ENCODE peak calls at places on chromosome 7, in four cellular contexts. One of them, this sample, is unnamed.

GRCh38 chr7:24896031-24896433 is 83.9 kb downstream of the OSBPL3 start:
- DNase-seq in hypothalamus: no peak
- DNase-seq in NCI-H1092: no peak
- DNase-seq in NCI-H446: no peak
- DNase-seq in this sample: no peak

GRCh38 chr7:81676813-81677212 is 93.0 kb downstream of the HGF start:
- DNase-seq in hypothalamus: no peak
- DNase-seq in NCI-H1092: no peak
- DNase-seq in NCI-H446: peak; percentile 97
- DNase-seq in this sample: no peak

GRCh38 chr7:135856356-135857144 is 107.9 kb upstream of the FAM180A start:
- DNase-seq in hypothalamus: no peak
- DNase-seq in NCI-H1092: no peak
- DNase-seq in NCI-H446: no peak
- DNase-seq in this sample: no peak

GRCh38 chr7:5225616-5226290 is 35.7 kb downstream of the WIPI2 start:
- DNase-seq in hypothalamus: no peak
- DNase-seq in NCI-H1092: no peak
- DNase-seq in NCI-H446: no peak
- DNase-seq in this sample: no peak

GRCh38 chr7:102208826-102209225 is 77.8 kb upstream of the SH2B2 start:
- DNase-seq in hypothalamus: peak; percentile 17
- DNase-seq in NCI-H1092: no peak
- DNase-seq in NCI-H446: no peak
- DNase-seq in this sample: no peak

GRCh38 chr7:100897772-100898454 is 2.2 kb upstream of the ACHE start:
- DNase-seq in hypothalamus: no peak
- DNase-seq in NCI-H1092: no peak
- DNase-seq in NCI-H446: no peak
- DNase-seq in this sample: no peak

GRCh38 chr7:149334930-149335329 is 72.9 kb downstream of the ZNF783 start:
- DNase-seq in hypothalamus: no peak
- DNase-seq in NCI-H1092: no peak
- DNase-seq in NCI-H446: no peak
- DNase-seq in this sample: no peak

GRCh38 chr7:129828989-129829676 is 123.6 kb downstream of the UBE2H start:
- DNase-seq in hypothalamus: no peak
- DNase-seq in NCI-H1092: no peak
- DNase-seq in NCI-H446: no peak
- DNase-seq in this sample: peak; percentile 86

GRCh38 chr7:90597879-90598278 is 1.8 kb downstream of the CDK14 start:
- DNase-seq in hypothalamus: no peak
- DNase-seq in NCI-H1092: no peak
- DNase-seq in NCI-H446: no peak
- DNase-seq in this sample: no peak

GRCh38 chr7:137417464-137417863 is 73.9 kb upstream of the PTN start:
- DNase-seq in hypothalamus: no peak
- DNase-seq in NCI-H1092: no peak
- DNase-seq in NCI-H446: no peak
- DNase-seq in this sample: no peak

GRCh38 chr7:140316165-140316661 is 82.1 kb downstream of the SLC37A3 start:
- DNase-seq in hypothalamus: peak; percentile 68
- DNase-seq in NCI-H1092: peak; percentile 20
- DNase-seq in NCI-H446: peak; percentile 73
- DNase-seq in this sample: no peak

GRCh38 chr7:127253289-127254162 is 785 bp upstream of the GRM8 start:
- DNase-seq in hypothalamus: peak; percentile 42
- DNase-seq in NCI-H1092: peak; percentile 79
- DNase-seq in NCI-H446: peak; percentile 45
- DNase-seq in this sample: no peak

GRCh38 chr7:141207661-141208060 is 133.8 kb downstream of the TMEM178B start:
- DNase-seq in hypothalamus: no peak
- DNase-seq in NCI-H1092: no peak
- DNase-seq in NCI-H446: no peak
- DNase-seq in this sample: no peak

GRCh38 chr7:33210958-33211357 is 81.6 kb downstream of the BBS9 start:
- DNase-seq in hypothalamus: no peak
- DNase-seq in NCI-H1092: no peak
- DNase-seq in NCI-H446: no peak
- DNase-seq in this sample: no peak

GRCh38 chr7:92255308-92255707 is 9.5 kb downstream of the ANKIB1 start:
- DNase-seq in hypothalamus: no peak
- DNase-seq in NCI-H1092: no peak
- DNase-seq in NCI-H446: no peak
- DNase-seq in this sample: no peak

GRCh38 chr7:55567495-55568070 is 4.7 kb downstream of the VOPP1 start:
- DNase-seq in hypothalamus: no peak
- DNase-seq in NCI-H1092: peak; percentile 48
- DNase-seq in NCI-H446: peak; percentile 26
- DNase-seq in this sample: no peak

GRCh38 chr7:91089382-91089963 is 174.8 kb upstream of the FZD1 start:
- DNase-seq in hypothalamus: no peak
- DNase-seq in NCI-H1092: peak; percentile 52
- DNase-seq in NCI-H446: peak; percentile 39
- DNase-seq in this sample: peak; percentile 38

GRCh38 chr7:1667566-1668485 is 2.3 kb upstream of the ELFN1 start:
- DNase-seq in hypothalamus: no peak
- DNase-seq in NCI-H1092: no peak
- DNase-seq in NCI-H446: no peak
- DNase-seq in this sample: no peak

GRCh38 chr7:149736478-149737360 is 36.7 kb downstream of the ZNF467 start:
- DNase-seq in hypothalamus: no peak
- DNase-seq in NCI-H1092: no peak
- DNase-seq in NCI-H446: peak; percentile 7
- DNase-seq in this sample: no peak

GRCh38 chr7:81150951-81151361 is 232.1 kb upstream of the SEMA3C start:
- DNase-seq in hypothalamus: no peak
- DNase-seq in NCI-H1092: no peak
- DNase-seq in NCI-H446: peak; percentile 58
- DNase-seq in this sample: no peak

GRCh38 chr7:68371985-68372384 is 1226.3 kb upstream of the AUTS2 start:
- DNase-seq in hypothalamus: no peak
- DNase-seq in NCI-H1092: no peak
- DNase-seq in NCI-H446: no peak
- DNase-seq in this sample: no peak

GRCh38 chr7:121505021-121505420 is 108.9 kb upstream of the FAM3C start:
- DNase-seq in hypothalamus: no peak
- DNase-seq in NCI-H1092: no peak
- DNase-seq in NCI-H446: no peak
- DNase-seq in this sample: no peak

GRCh38 chr7:7816816-7817536 is 98.6 kb upstream of the RPA3 start:
- DNase-seq in hypothalamus: no peak
- DNase-seq in NCI-H1092: no peak
- DNase-seq in NCI-H446: no peak
- DNase-seq in this sample: no peak

GRCh38 chr7:134420509-134421125 is 38.3 kb downstream of the AKR1B1 start:
- DNase-seq in hypothalamus: peak; percentile 3
- DNase-seq in NCI-H1092: peak; percentile 43
- DNase-seq in NCI-H446: peak; percentile 56
- DNase-seq in this sample: peak; percentile 46

GRCh38 chr7:31100445-31100844 is 48.3 kb downstream of the ADCYAP1R1 start:
- DNase-seq in hypothalamus: no peak
- DNase-seq in NCI-H1092: no peak
- DNase-seq in NCI-H446: no peak
- DNase-seq in this sample: no peak

GRCh38 chr7:5428470-5429252 is 5.0 kb upstream of the TNRC18 start:
- DNase-seq in hypothalamus: peak; percentile 29
- DNase-seq in NCI-H1092: peak; percentile 73
- DNase-seq in NCI-H446: peak; percentile 89
- DNase-seq in this sample: no peak

GRCh38 chr7:94174956-94175355 is 170.8 kb upstream of the BET1 start:
- DNase-seq in hypothalamus: no peak
- DNase-seq in NCI-H1092: no peak
- DNase-seq in NCI-H446: no peak
- DNase-seq in this sample: no peak

GRCh38 chr7:135254-135653 is 57.1 kb upstream of the FAM20C start:
- DNase-seq in hypothalamus: no peak
- DNase-seq in NCI-H1092: no peak
- DNase-seq in NCI-H446: no peak
- DNase-seq in this sample: no peak

GRCh38 chr7:100396421-100396982 is 23.2 kb downstream of the PILRA start:
- DNase-seq in hypothalamus: no peak
- DNase-seq in NCI-H1092: no peak
- DNase-seq in NCI-H446: no peak
- DNase-seq in this sample: no peak

GRCh38 chr7:36732806-36733205 is 8.5 kb upstream of the AOAH start:
- DNase-seq in hypothalamus: no peak
- DNase-seq in NCI-H1092: no peak
- DNase-seq in NCI-H446: no peak
- DNase-seq in this sample: no peak

GRCh38 chr7:55052726-55053431 is 34.1 kb downstream of the EGFR start:
- DNase-seq in hypothalamus: no peak
- DNase-seq in NCI-H1092: no peak
- DNase-seq in NCI-H446: no peak
- DNase-seq in this sample: no peak

This sample was measured in NCI-H187 treated with DMSO at 0.1 percent for 48 hours.